ENCODE peak calls at places on chromosomes 1 and 21, in eight cellular contexts. One of them, this sample, is unnamed.

GRCh38 chr1:206514821-206515387 is 7.6 kb downstream of the RASSF5 start:
- DNase-seq in fibroblast of the aortic adventitia: peak
- DNase-seq in omental fat pad: no peak
- DNase-seq in AG04449: no peak
- DNase-seq in psoas muscle: no peak
- DNase-seq in right lobe of liver: no peak
- DNase-seq in endothelial cell: no peak
- DNase-seq in bronchial epithelial cell: no peak
- DNase-seq in this sample: no peak

GRCh38 chr1:177891809-177892208 is 78.0 kb downstream of the SEC16B start:
- DNase-seq in psoas muscle: no peak
- DNase-seq in fibroblast of the aortic adventitia: no peak
- DNase-seq in right lobe of liver: no peak
- DNase-seq in endothelial cell: no peak
- DNase-seq in AG04449: no peak
- DNase-seq in bronchial epithelial cell: peak
- DNase-seq in omental fat pad: no peak
- DNase-seq in this sample: no peak

GRCh38 chr1:167456500-167456899 is 61.8 kb downstream of the CD247 start:
- DNase-seq in right lobe of liver: no peak
- DNase-seq in AG04449: no peak
- DNase-seq in endothelial cell: no peak
- DNase-seq in fibroblast of the aortic adventitia: no peak
- DNase-seq in omental fat pad: no peak
- DNase-seq in psoas muscle: no peak
- DNase-seq in bronchial epithelial cell: no peak
- DNase-seq in this sample: no peak

GRCh38 chr1:218377143-218377660 is 32.1 kb downstream of the TGFB2 start:
- DNase-seq in right lobe of liver: no peak
- DNase-seq in AG04449: peak
- DNase-seq in fibroblast of the aortic adventitia: peak
- DNase-seq in psoas muscle: no peak
- DNase-seq in endothelial cell: no peak
- DNase-seq in bronchial epithelial cell: peak
- DNase-seq in omental fat pad: no peak
- DNase-seq in this sample: peak

GRCh38 chr21:14875704-14876364 is 189.0 kb downstream of the NRIP1 start:
- DNase-seq in omental fat pad: no peak
- DNase-seq in bronchial epithelial cell: no peak
- DNase-seq in fibroblast of the aortic adventitia: no peak
- DNase-seq in psoas muscle: no peak
- DNase-seq in endothelial cell: no peak
- DNase-seq in AG04449: no peak
- DNase-seq in right lobe of liver: no peak
- DNase-seq in this sample: no peak

GRCh38 chr1:221735976-221736375 is 5.9 kb downstream of the DUSP10 start:
- DNase-seq in endothelial cell: no peak
- DNase-seq in right lobe of liver: no peak
- DNase-seq in fibroblast of the aortic adventitia: no peak
- DNase-seq in psoas muscle: no peak
- DNase-seq in AG04449: no peak
- DNase-seq in omental fat pad: no peak
- DNase-seq in bronchial epithelial cell: no peak
- DNase-seq in this sample: no peak

GRCh38 chr21:44751799-44752636 is 40.6 kb upstream of the TSPEAR start:
- DNase-seq in psoas muscle: no peak
- DNase-seq in bronchial epithelial cell: no peak
- DNase-seq in right lobe of liver: no peak
- DNase-seq in fibroblast of the aortic adventitia: no peak
- DNase-seq in omental fat pad: no peak
- DNase-seq in AG04449: no peak
- DNase-seq in endothelial cell: no peak
- DNase-seq in this sample: no peak

GRCh38 chr1:8629241-8630091 is 188.0 kb downstream of the RERE start:
- DNase-seq in omental fat pad: no peak
- DNase-seq in right lobe of liver: no peak
- DNase-seq in bronchial epithelial cell: no peak
- DNase-seq in fibroblast of the aortic adventitia: peak
- DNase-seq in endothelial cell: no peak
- DNase-seq in AG04449: no peak
- DNase-seq in psoas muscle: no peak
- DNase-seq in this sample: peak

GRCh38 chr21:41786521-41786987 is 19.7 kb upstream of the RIPK4 start:
- DNase-seq in endothelial cell: no peak
- DNase-seq in bronchial epithelial cell: peak
- DNase-seq in right lobe of liver: no peak
- DNase-seq in psoas muscle: no peak
- DNase-seq in fibroblast of the aortic adventitia: peak
- DNase-seq in AG04449: peak
- DNase-seq in omental fat pad: no peak
- DNase-seq in this sample: peak

GRCh38 chr1:77361621-77362020 is 79.8 kb downstream of the AK5 start:
- DNase-seq in fibroblast of the aortic adventitia: no peak
- DNase-seq in psoas muscle: no peak
- DNase-seq in bronchial epithelial cell: no peak
- DNase-seq in endothelial cell: no peak
- DNase-seq in AG04449: no peak
- DNase-seq in omental fat pad: no peak
- DNase-seq in right lobe of liver: no peak
- DNase-seq in this sample: no peak

GRCh38 chr1:200362421-200362820 is 47.4 kb downstream of the ZNF281 start:
- DNase-seq in fibroblast of the aortic adventitia: no peak
- DNase-seq in psoas muscle: no peak
- DNase-seq in AG04449: no peak
- DNase-seq in bronchial epithelial cell: no peak
- DNase-seq in omental fat pad: no peak
- DNase-seq in endothelial cell: no peak
- DNase-seq in right lobe of liver: no peak
- DNase-seq in this sample: no peak

GRCh38 chr21:25421327-25422028 is 185.8 kb downstream of the MRPL39 start:
- DNase-seq in endothelial cell: peak
- DNase-seq in fibroblast of the aortic adventitia: peak
- DNase-seq in psoas muscle: no peak
- DNase-seq in AG04449: no peak
- DNase-seq in right lobe of liver: no peak
- DNase-seq in omental fat pad: no peak
- DNase-seq in bronchial epithelial cell: peak
- DNase-seq in this sample: peak

GRCh38 chr1:50110656-50111055 is 1.9 kb downstream of the ELAVL4 start:
- DNase-seq in endothelial cell: peak
- DNase-seq in omental fat pad: no peak
- DNase-seq in bronchial epithelial cell: no peak
- DNase-seq in fibroblast of the aortic adventitia: no peak
- DNase-seq in psoas muscle: no peak
- DNase-seq in AG04449: no peak
- DNase-seq in right lobe of liver: no peak
- DNase-seq in this sample: no peak

GRCh38 chr1:223243441-223244050 is 100.5 kb upstream of the TLR5 start:
- DNase-seq in endothelial cell: no peak
- DNase-seq in right lobe of liver: no peak
- DNase-seq in psoas muscle: no peak
- DNase-seq in fibroblast of the aortic adventitia: no peak
- DNase-seq in bronchial epithelial cell: no peak
- DNase-seq in AG04449: no peak
- DNase-seq in omental fat pad: no peak
- DNase-seq in this sample: no peak

GRCh38 chr1:29990304-29990703 is 733.1 kb downstream of the MATN1 start:
- DNase-seq in AG04449: no peak
- DNase-seq in endothelial cell: no peak
- DNase-seq in right lobe of liver: no peak
- DNase-seq in bronchial epithelial cell: no peak
- DNase-seq in fibroblast of the aortic adventitia: no peak
- DNase-seq in omental fat pad: no peak
- DNase-seq in psoas muscle: no peak
- DNase-seq in this sample: no peak

GRCh38 chr1:14598498-14599172 is at the start of gene KAZN:
- DNase-seq in fibroblast of the aortic adventitia: no peak
- DNase-seq in right lobe of liver: no peak
- DNase-seq in AG04449: no peak
- DNase-seq in omental fat pad: no peak
- DNase-seq in psoas muscle: peak
- DNase-seq in endothelial cell: peak
- DNase-seq in bronchial epithelial cell: no peak
- DNase-seq in this sample: no peak
- TF ChIP-seq CTCF in fibroblast of the aortic adventitia: no peak
- TF ChIP-seq CTCF in right lobe of liver: no peak
- TF ChIP-seq CTCF in AG04449: no peak
- TF ChIP-seq CTCF in omental fat pad: no peak
- TF ChIP-seq CTCF in psoas muscle: no peak
- TF ChIP-seq CTCF in endothelial cell: peak
- TF ChIP-seq CTCF in bronchial epithelial cell: no peak
- TF ChIP-seq CTCF in this sample: no peak

GRCh38 chr1:195173753-195174152 is 1434.5 kb downstream of the KCNT2 start:
- DNase-seq in AG04449: no peak
- DNase-seq in right lobe of liver: no peak
- DNase-seq in endothelial cell: no peak
- DNase-seq in bronchial epithelial cell: no peak
- DNase-seq in fibroblast of the aortic adventitia: no peak
- DNase-seq in psoas muscle: no peak
- DNase-seq in omental fat pad: no peak
- DNase-seq in this sample: no peak
- TF ChIP-seq CTCF in AG04449: no peak
- TF ChIP-seq CTCF in right lobe of liver: no peak
- TF ChIP-seq CTCF in endothelial cell: no peak
- TF ChIP-seq CTCF in bronchial epithelial cell: no peak
- TF ChIP-seq CTCF in fibroblast of the aortic adventitia: no peak
- TF ChIP-seq CTCF in psoas muscle: no peak
- TF ChIP-seq CTCF in omental fat pad: no peak
- TF ChIP-seq CTCF in this sample: no peak

GRCh38 chr1:3858231-3858981 is 1.1 kb downstream of the DFFB start:
- DNase-seq in psoas muscle: peak
- DNase-seq in right lobe of liver: peak
- DNase-seq in bronchial epithelial cell: peak
- DNase-seq in fibroblast of the aortic adventitia: peak
- DNase-seq in omental fat pad: no peak
- DNase-seq in endothelial cell: peak
- DNase-seq in AG04449: no peak
- DNase-seq in this sample: no peak
- TF ChIP-seq CTCF in psoas muscle: no peak
- TF ChIP-seq CTCF in right lobe of liver: no peak
- TF ChIP-seq CTCF in bronchial epithelial cell: peak
- TF ChIP-seq CTCF in fibroblast of the aortic adventitia: no peak
- TF ChIP-seq CTCF in omental fat pad: no peak
- TF ChIP-seq CTCF in endothelial cell: no peak
- TF ChIP-seq CTCF in AG04449: peak
- TF ChIP-seq CTCF in this sample: peak

GRCh38 chr1:28811369-28811765 is 603 bp upstream of the OPRD1 start:
- DNase-seq in fibroblast of the aortic adventitia: no peak
- DNase-seq in omental fat pad: no peak
- DNase-seq in right lobe of liver: no peak
- DNase-seq in AG04449: no peak
- DNase-seq in psoas muscle: no peak
- DNase-seq in endothelial cell: no peak
- DNase-seq in bronchial epithelial cell: no peak
- DNase-seq in this sample: no peak
- TF ChIP-seq CTCF in fibroblast of the aortic adventitia: no peak
- TF ChIP-seq CTCF in omental fat pad: no peak
- TF ChIP-seq CTCF in right lobe of liver: no peak
- TF ChIP-seq CTCF in AG04449: no peak
- TF ChIP-seq CTCF in psoas muscle: no peak
- TF ChIP-seq CTCF in endothelial cell: no peak
- TF ChIP-seq CTCF in bronchial epithelial cell: no peak
- TF ChIP-seq CTCF in this sample: no peak

DNA sequence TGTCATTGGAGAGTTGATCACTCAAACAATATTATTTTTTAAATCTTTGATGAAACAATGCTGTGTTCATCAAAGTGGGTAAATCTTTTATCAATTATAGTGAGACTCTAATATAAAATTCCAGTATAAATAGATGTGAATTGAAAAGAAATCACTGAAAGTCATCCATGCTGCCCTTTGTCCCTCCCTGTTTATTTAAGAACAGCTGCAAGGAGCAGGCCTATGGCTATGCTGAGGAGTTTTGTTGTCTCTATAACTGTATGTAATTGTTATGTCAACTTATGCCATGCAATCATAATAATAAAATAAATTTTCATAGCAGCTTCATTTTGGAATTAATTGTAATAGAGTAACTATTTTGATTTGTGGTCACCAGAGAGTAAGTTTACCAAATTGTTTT is 1272.4 kb upstream of the ADGRL4 start:
- DNase-seq in fibroblast of the aortic adventitia: no peak
- DNase-seq in omental fat pad: no peak
- DNase-seq in bronchial epithelial cell: no peak
- DNase-seq in endothelial cell: no peak
- DNase-seq in right lobe of liver: no peak
- DNase-seq in AG04449: no peak
- DNase-seq in psoas muscle: no peak
- DNase-seq in this sample: no peak
- TF ChIP-seq CTCF in fibroblast of the aortic adventitia: no peak
- TF ChIP-seq CTCF in omental fat pad: no peak
- TF ChIP-seq CTCF in bronchial epithelial cell: no peak
- TF ChIP-seq CTCF in endothelial cell: no peak
- TF ChIP-seq CTCF in right lobe of liver: no peak
- TF ChIP-seq CTCF in AG04449: no peak
- TF ChIP-seq CTCF in psoas muscle: no peak
- TF ChIP-seq CTCF in this sample: no peak

GRCh38 chr1:2311184-2312032 is 79.9 kb downstream of the MORN1 start:
- DNase-seq in fibroblast of the aortic adventitia: peak
- DNase-seq in AG04449: no peak
- DNase-seq in omental fat pad: no peak
- DNase-seq in psoas muscle: peak
- DNase-seq in right lobe of liver: no peak
- DNase-seq in bronchial epithelial cell: peak
- DNase-seq in endothelial cell: peak
- DNase-seq in this sample: no peak
- TF ChIP-seq CTCF in fibroblast of the aortic adventitia: peak
- TF ChIP-seq CTCF in AG04449: peak
- TF ChIP-seq CTCF in omental fat pad: no peak
- TF ChIP-seq CTCF in psoas muscle: no peak
- TF ChIP-seq CTCF in right lobe of liver: peak
- TF ChIP-seq CTCF in bronchial epithelial cell: peak
- TF ChIP-seq CTCF in endothelial cell: peak
- TF ChIP-seq CTCF in this sample: peak